ENCODE peak calls at places on chromosomes 7 and 10, in five cellular contexts. L, N, O, J and E are unnamed samples.
A peak's percentile ranks its signal among the peaks of the same experiment; 100 is the strongest.

GRCh38 chr10:74103560-74104248 is 46.9 kb downstream of the AP3M1 start:
- DNase-seq in L (no peak), N (peak; percentile 17), O (peak; percentile 57), J (no peak), E (no peak)

GRCh38 chr7:7595451-7595850 is 28.8 kb downstream of the MIOS start:
- DNase-seq in L (no peak), N (no peak), O (peak; percentile 52), J (peak; percentile 2), E (no peak)

GRCh38 chr10:132912685-132913558 is 29.4 kb downstream of the CFAP46 start:
- DNase-seq in L (peak; percentile 66), N (no peak), O (no peak), J (peak; percentile 44), E (peak; percentile 35)

GRCh38 chr10:102235991-102236390 is 5.3 kb downstream of the PITX3 start:
- DNase-seq in L (no peak), N (no peak), O (no peak), J (no peak), E (no peak)

GRCh38 chr10:34854147-34854601 is 39.1 kb upstream of the PARD3 start:
- DNase-seq in L (no peak), N (peak; percentile 43), O (peak; percentile 78), J (no peak), E (no peak)

GRCh38 chr7:26156454-26157365 is 4.7 kb downstream of the NFE2L3 start:
- DNase-seq in L (no peak), N (peak; percentile 95), O (peak; percentile 85), J (no peak), E (peak; percentile 77)

GRCh38 chr7:106243893-106244292 is 40.9 kb downstream of the NAMPT start:
- DNase-seq in L (no peak), N (peak; percentile 6), O (no peak), J (no peak), E (no peak)

GRCh38 chr7:149624006-149624405 is 126.4 kb upstream of the ZNF746 start:
- DNase-seq in L (no peak), N (peak; percentile 5), O (peak; percentile 17), J (peak; percentile 24), E (peak; percentile 69)

GRCh38 chr7:112743811-112744210 is 46.4 kb downstream of the TMEM168 start:
- DNase-seq in L (no peak), N (no peak), O (no peak), J (peak; percentile 73), E (no peak)

GRCh38 chr7:75892634-75893272 is 13.9 kb downstream of the RHBDD2 start:
- DNase-seq in L (no peak), N (no peak), O (peak; percentile 70), J (no peak), E (no peak)

GRCh38 chr10:110859947-110860376 is 11.8 kb upstream of the PDCD4 start:
- DNase-seq in L (no peak), N (peak; percentile 65), O (peak; percentile 87), J (no peak), E (no peak)

GRCh38 chr10:125992244-125992643 is 95.9 kb downstream of the FANK1 start:
- DNase-seq in L (no peak), N (no peak), O (no peak), J (no peak), E (no peak)

GRCh38 chr7:47266799-47267198 is 315.1 kb downstream of the TNS3 start:
- DNase-seq in L (no peak), N (peak; percentile 11), O (no peak), J (no peak), E (no peak)

GRCh38 chr7:22295402-22296264 is 61.3 kb downstream of the RAPGEF5 start:
- DNase-seq in L (no peak), N (no peak), O (no peak), J (no peak), E (no peak)

GRCh38 chr7:118477026-118477425 is 252.5 kb downstream of the ANKRD7 start:
- DNase-seq in L (no peak), N (no peak), O (no peak), J (no peak), E (no peak)

DNA sequence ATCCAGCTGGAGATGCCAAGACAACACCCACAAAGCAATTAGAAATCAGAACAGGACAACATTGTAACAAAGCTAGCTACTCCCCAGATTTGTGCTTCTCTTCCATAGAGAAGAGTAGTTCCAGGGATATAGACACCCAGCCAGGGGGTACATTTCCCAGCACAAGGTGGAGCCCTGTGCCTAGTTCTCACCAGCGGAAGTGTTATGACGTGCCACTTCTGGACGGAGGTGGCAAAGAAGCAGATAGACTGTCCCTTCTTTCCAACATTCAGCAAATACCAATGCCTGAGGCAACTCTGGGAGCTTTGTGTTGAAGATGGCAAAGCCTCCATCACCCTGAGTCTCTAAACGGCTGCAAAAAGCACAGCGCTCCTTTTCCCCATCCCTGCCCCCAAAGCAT is 23.4 kb upstream of the GSAP start:
- DNase-seq in L (no peak), N (no peak), O (peak; percentile 51), J (peak; percentile 17), E (no peak)
- TF ChIP-seq CTCF in L (no peak), N (peak; percentile 62), O (peak; percentile 25), J (peak; percentile 26), E (no peak)

DNA sequence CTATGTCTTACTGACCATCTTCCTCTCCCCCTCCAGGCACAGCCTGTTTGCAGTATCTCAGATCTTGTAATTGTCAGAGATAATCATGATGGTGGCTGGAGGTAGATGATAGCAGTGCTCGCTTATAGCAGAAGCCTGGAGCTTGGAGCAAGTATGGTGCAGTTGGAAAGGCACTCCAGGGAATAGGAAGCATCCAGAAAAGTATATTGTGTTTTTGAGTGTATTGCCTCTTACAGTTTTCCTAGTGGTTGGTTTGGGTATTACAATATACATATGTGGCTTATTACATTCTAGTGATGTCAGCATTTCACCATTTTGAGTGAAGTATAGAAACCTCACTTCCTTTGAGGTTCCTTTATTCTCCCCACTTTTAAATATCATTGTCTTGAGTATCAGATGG is 101.5 kb downstream of the STK31 start:
- DNase-seq in L (no peak), N (no peak), O (no peak), J (no peak), E (no peak)
- TF ChIP-seq CTCF in L (no peak), N (peak; percentile 46), O (peak; percentile 25), J (peak; percentile 19), E (peak; percentile 61)

DNA sequence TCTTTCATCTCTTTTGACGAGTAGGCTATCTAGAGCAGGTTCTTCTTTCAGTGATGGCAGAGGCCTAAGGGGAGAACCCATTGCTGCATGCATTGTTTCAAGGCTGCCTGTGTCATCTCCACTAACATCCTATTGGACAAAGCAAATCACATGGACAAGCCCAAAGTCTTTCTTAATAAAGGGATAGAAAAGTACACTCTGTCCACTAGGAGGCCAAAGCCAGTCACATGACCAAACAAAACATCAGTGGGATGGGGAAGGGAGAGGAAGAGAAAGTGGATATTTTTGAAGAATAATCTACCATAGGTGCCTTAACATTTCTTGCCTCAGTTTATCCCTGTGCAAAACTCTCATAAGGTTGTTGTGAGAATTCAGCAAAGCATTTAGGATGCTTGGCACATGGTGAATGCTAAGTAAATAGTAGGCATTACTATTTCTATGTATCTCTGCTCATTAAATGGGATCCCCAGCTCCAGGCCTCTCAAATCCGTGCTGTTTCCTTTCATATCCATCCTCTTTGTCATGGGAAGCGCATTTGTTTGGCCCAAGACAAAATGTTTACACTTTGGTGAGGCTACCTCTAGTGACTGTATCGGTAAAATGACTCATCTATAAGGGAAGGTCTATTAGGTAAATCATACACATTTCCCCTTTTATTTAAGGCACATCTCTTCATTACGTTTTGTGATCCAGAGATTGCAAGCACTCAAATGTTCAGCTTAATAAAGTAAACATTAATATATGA is 16.7 kb upstream of the CADPS2 start:
- DNase-seq in L (no peak), N (no peak), O (no peak), J (no peak), E (no peak)
- TF ChIP-seq CTCF in L (no peak), N (peak; percentile 24), O (peak; percentile 19), J (peak; percentile 15), E (no peak)

DNA sequence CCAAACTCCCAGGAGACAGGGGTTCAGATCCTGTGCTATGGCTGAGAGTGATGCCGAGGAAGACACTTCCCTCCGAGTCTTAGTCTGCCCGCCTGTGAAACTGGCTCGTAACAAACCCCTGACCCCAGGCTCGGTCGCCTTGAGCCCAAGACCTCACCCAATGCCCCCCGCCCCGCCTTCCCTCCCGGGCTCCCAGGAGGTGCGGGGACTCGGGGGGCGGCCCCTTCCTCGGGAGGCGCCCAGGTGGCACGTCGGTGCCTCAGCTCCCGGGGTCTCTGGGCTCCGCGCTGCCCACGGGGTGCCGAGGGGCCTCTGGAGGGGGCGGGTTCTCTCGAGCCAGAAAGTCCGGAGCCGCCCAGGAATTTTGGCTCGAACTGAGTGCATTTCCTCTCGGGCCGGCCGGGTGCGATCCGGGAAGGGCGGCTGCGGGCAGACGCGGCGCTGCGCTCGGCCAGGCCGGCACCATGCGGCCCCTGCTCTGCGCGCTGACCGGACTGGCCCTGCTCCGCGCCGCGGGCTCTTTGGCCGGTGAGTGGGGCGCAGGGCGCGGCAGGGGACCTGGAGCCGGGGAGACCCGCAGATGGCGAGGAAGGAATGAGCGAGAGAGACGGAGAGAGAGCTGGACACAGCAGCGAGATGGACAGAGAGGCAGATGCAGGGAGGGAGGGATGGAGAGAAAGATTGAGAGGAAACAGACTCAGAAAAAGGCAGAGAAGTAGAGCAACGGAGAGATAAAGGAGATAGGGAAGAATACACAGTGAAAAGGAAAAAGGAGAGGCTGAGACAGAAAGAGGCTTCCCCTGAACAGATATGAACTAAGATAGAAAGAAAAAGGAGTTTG is at the start of gene PLAC9:
- DNase-seq in L (peak; percentile 89), N (no peak), O (peak; percentile 73), J (peak; percentile 53), E (no peak)
- TF ChIP-seq CTCF in L (no peak), N (no peak), O (no peak), J (no peak), E (no peak)

GRCh38 chr10:120999868-121000267 is 148.7 kb downstream of the WDR11 start:
- DNase-seq in L (no peak), N (no peak), O (no peak), J (no peak), E (no peak)
- TF ChIP-seq CTCF in L (no peak), N (no peak), O (no peak), J (no peak), E (no peak)